ENCODE peak calls at places on chromosomes 13 and 19, in four cellular contexts. V is GM12878, G is H1, X is K562. N is an unnamed sample.
A peak's percentile ranks its signal among the peaks of the same experiment; 100 is the strongest.

GRCh38 chr19:6264077-6264445 is 15.7 kb downstream of the MLLT1 start:
- DNase-seq in V (no peak), G (no peak), X (no peak), N (no peak)

GRCh38 chr19:7917292-7918061 is 2.7 kb upstream of the SNAPC2 start:
- DNase-seq in V (no peak), G (peak; percentile 86), X (no peak), N (peak; percentile 68)

GRCh38 chr19:17610384-17610783 is 54.9 kb downstream of the COLGALT1 start:
- DNase-seq in V (no peak), G (no peak), X (peak; percentile 70), N (no peak)

GRCh38 chr19:44810555-44811447 is 1.9 kb downstream of the BCAM start:
- DNase-seq in V (no peak), G (no peak), X (no peak), N (no peak)

GRCh38 chr19:45507864-45508680 is 793 bp downstream of the VASP start:
- DNase-seq in V (no peak), G (peak; percentile 80), X (peak; percentile 57), N (no peak)

GRCh38 chr19:47240996-47241918 is 10.3 kb upstream of the BBC3 start:
- DNase-seq in V (no peak), G (peak; percentile 86), X (peak; percentile 93), N (no peak)

GRCh38 chr13:110980921-110981320 is 66.1 kb upstream of the ANKRD10 start:
- DNase-seq in V (no peak), G (no peak), X (no peak), N (no peak)

GRCh38 chr19:5302396-5302795 is 38.2 kb downstream of the PTPRS start:
- DNase-seq in V (no peak), G (no peak), X (no peak), N (no peak)

GRCh38 chr19:17762505-17763229 is 11.4 kb downstream of the FCHO1 start:
- DNase-seq in V (no peak), G (peak; percentile 92), X (peak; percentile 87), N (peak; percentile 63)

GRCh38 chr19:7986321-7987083 is 18.9 kb downstream of the ELAVL1 start:
- DNase-seq in V (no peak), G (no peak), X (no peak), N (no peak)

GRCh38 chr13:98239156-98240076 is 62.3 kb upstream of the RNF113B start:
- DNase-seq in V (no peak), G (peak; percentile 56), X (no peak), N (no peak)

GRCh38 chr13:100875392-100876043 is 200.9 kb upstream of the TMTC4 start:
- DNase-seq in V (peak; percentile 7), G (no peak), X (no peak), N (no peak)

GRCh38 chr13:48402325-48402962 is 10.5 kb downstream of the LPAR6 start:
- DNase-seq in V (peak; percentile 30), G (no peak), X (no peak), N (no peak)

GRCh38 chr19:43789029-43789428 is 8.3 kb upstream of the KCNN4 start:
- DNase-seq in V (no peak), G (no peak), X (peak; percentile 37), N (peak; percentile 44)

GRCh38 chr19:8158411-8159074 is 9.2 kb upstream of the FBN3 start:
- DNase-seq in V (peak; percentile 57), G (no peak), X (peak; percentile 78), N (peak; percentile 61)

GRCh38 chr13:54185785-54186184 is 1157.2 kb downstream of the OLFM4 start:
- DNase-seq in V (no peak), G (peak; percentile 49), X (no peak), N (no peak)

GRCh38 chr19:13053761-13054604 is 48.7 kb downstream of the LYL1 start:
- DNase-seq in V (no peak), G (no peak), X (no peak), N (no peak)

GRCh38 chr13:32023698-32024097 is 7.9 kb upstream of the FRY start:
- DNase-seq in V (no peak), G (no peak), X (no peak), N (no peak)

GRCh38 chr13:51223284-51224270 is 1.4 kb downstream of the FAM124A start:
- DNase-seq in V (no peak), G (peak; percentile 58), X (no peak), N (no peak)

GRCh38 chr13:33606692-33607091 is 211.3 kb upstream of the RFC3 start:
- DNase-seq in V (no peak), G (no peak), X (no peak), N (no peak)

GRCh38 chr19:6790194-6791128 is 18.0 kb downstream of the VAV1 start:
- DNase-seq in V (no peak), G (no peak), X (no peak), N (no peak)

GRCh38 chr13:22062478-22063205 is 391.8 kb downstream of the FGF9 start:
- DNase-seq in V (no peak), G (no peak), X (no peak), N (no peak)

GRCh38 chr13:43835701-43836100 is 43.8 kb downstream of the CCDC122 start:
- DNase-seq in V (no peak), G (no peak), X (no peak), N (no peak)

GRCh38 chr13:67549331-67549730 is 319.2 kb upstream of the PCDH9 start:
- DNase-seq in V (no peak), G (no peak), X (no peak), N (no peak)

GRCh38 chr19:18465214-18465963 is 27.5 kb upstream of the ISYNA1 start:
- DNase-seq in V (no peak), G (no peak), X (no peak), N (no peak)

GRCh38 chr19:42092350-42092749 is 16.4 kb downstream of the ZNF574 start:
- DNase-seq in V (no peak), G (peak; percentile 78), X (no peak), N (peak; percentile 67)

GRCh38 chr19:35143818-35144217 is 763 bp downstream of the FXYD7 start:
- DNase-seq in V (no peak), G (no peak), X (no peak), N (no peak)

GRCh38 chr13:30645629-30646028 is 27.9 kb downstream of the USPL1 start:
- DNase-seq in V (no peak), G (no peak), X (no peak), N (no peak)

GRCh38 chr13:101140936-101141335 is 275.4 kb downstream of the NALCN start:
- DNase-seq in V (no peak), G (no peak), X (no peak), N (no peak)

GRCh38 chr19:19451429-19452240 is 46.2 kb downstream of the GATAD2A start:
- DNase-seq in V (peak; percentile 68), G (no peak), X (no peak), N (no peak)

GRCh38 chr19:13146763-13147563 is 3.2 kb downstream of the STX10 start:
- DNase-seq in V (no peak), G (no peak), X (no peak), N (peak; percentile 82)

GRCh38 chr13:49452725-49453457 is 8.8 kb downstream of the SETDB2 start:
- DNase-seq in V (no peak), G (no peak), X (no peak), N (no peak)

GRCh38 chr13:35198821-35199220 is 256.8 kb downstream of the NBEA start:
- DNase-seq in V (no peak), G (no peak), X (no peak), N (no peak)

GRCh38 chr19:38596057-38596981 is 21.4 kb downstream of the MAP4K1 start:
- DNase-seq in V (no peak), G (peak; percentile 100), X (peak; percentile 97), N (no peak)

GRCh38 chr19:31164666-31165265 is 184.5 kb downstream of the TSHZ3 start:
- DNase-seq in V (no peak), G (no peak), X (no peak), N (no peak)

GRCh38 chr13:24693862-24694471 is 13.8 kb downstream of the ATP12A start:
- DNase-seq in V (no peak), G (peak; percentile 75), X (peak; percentile 76), N (peak; percentile 59)
- TF ChIP-seq GABPA in V (no peak), G (no peak), X (no peak), N (no peak)

GRCh38 chr13:23671367-23671766 is 101.2 kb downstream of the TNFRSF19 start:
- DNase-seq in V (no peak), G (no peak), X (no peak), N (no peak)

GRCh38 chr13:23672616-23673015 is 102.4 kb downstream of the TNFRSF19 start:
- DNase-seq in V (no peak), G (no peak), X (no peak), N (no peak)

GRCh38 chr13:23673354-23673753 is 103.1 kb downstream of the TNFRSF19 start:
- DNase-seq in V (no peak), G (no peak), X (no peak), N (no peak)

GRCh38 chr13:23670793-23671192 is 100.6 kb downstream of the TNFRSF19 start:
- DNase-seq in V (no peak), G (no peak), X (no peak), N (no peak)

GRCh38 chr13:23671902-23672301 is 101.7 kb downstream of the TNFRSF19 start:
- DNase-seq in V (no peak), G (no peak), X (no peak), N (no peak)
- TF ChIP-seq GABPA in V (no peak), G (no peak), X (no peak), N (no peak)

GRCh38 chr19:34124828-34125227 is 47.5 kb upstream of the LSM14A start:
- DNase-seq in V (no peak), G (no peak), X (no peak), N (no peak)

GRCh38 chr19:34120846-34121639 is 51.3 kb upstream of the LSM14A start:
- DNase-seq in V (no peak), G (peak; percentile 67), X (peak; percentile 52), N (peak; percentile 35)

GRCh38 chr19:34118879-34119748 is 53.2 kb upstream of the LSM14A start:
- DNase-seq in V (no peak), G (no peak), X (no peak), N (no peak)
- TF ChIP-seq GABPA in V (no peak), G (no peak), X (no peak), N (no peak)

GRCh38 chr13:80337706-80338105 is 3.2 kb downstream of the SPRY2 start:
- DNase-seq in V (no peak), G (no peak), X (no peak), N (no peak)

GRCh38 chr13:80339578-80339840 is 1.4 kb downstream of the SPRY2 start:
- DNase-seq in V (no peak), G (no peak), X (no peak), N (no peak)

GRCh38 chr13:80340643-80341097 is 256 bp downstream of the SPRY2 start:
- DNase-seq in V (no peak), G (no peak), X (no peak), N (peak; percentile 88)

GRCh38 chr13:80339841-80340642 is 884 bp downstream of the SPRY2 start:
- DNase-seq in V (no peak), G (peak; percentile 61), X (peak; percentile 12), N (no peak)

DNA sequence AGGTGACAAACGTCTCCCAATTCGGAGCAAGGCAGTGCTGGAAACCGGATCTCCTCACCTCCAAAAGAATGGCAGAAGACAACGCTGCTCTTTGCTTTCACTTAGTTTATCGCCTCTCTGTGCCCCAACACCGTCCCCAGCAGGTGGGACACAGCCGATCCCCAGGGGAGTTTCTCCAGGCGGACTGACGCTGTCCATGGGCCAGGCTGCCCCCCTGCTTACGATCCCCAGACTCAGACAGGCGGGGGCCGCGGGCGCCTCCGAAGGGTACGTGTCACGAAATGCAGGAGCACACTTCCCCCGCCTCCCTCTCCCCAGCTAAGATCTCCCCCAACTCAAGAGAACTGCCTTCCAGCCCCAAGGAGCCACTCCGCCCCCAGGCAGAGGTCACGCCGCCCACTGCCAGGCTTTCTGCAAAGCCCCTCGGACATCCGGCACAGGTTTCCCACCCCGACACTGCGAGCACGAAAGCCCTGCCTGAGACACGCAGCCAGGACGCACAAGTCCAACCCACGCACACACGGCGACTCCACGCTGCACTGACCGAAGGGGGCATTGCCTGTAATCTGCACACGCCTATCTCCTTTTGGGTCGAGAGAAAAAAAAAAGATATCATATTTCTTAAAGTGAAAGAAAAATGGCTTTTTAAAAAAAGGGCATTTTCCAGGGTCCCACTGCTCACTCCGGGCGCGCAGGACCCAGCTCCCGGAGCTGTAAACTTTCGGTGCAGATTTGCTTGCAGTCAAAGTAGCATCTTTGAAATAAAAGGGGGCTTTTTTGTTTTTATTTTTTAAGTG is 1.9 kb downstream of the SPRY2 start:
- DNase-seq in V (no peak), G (peak; percentile 66), X (peak; percentile 36), N (no peak)
- TF ChIP-seq GABPA in V (no peak), G (no peak), X (no peak), N (no peak)